ENCODE peak calls at places on chromosomes 16 and 17, in seven cellular contexts. One of them, this sample, is unnamed.

GRCh38 chr16:66228791-66229190 is 137.7 kb upstream of the CDH5 start:
- DNase-seq in PC-3: no peak
- DNase-seq in CD8-positive, alpha-beta T cell: no peak
- DNase-seq in AG09319: no peak
- DNase-seq in fibroblast of lung: peak
- DNase-seq in A549: no peak
- DNase-seq in SK-N-SH: no peak
- DNase-seq in this sample: no peak

GRCh38 chr16:65059421-65059980 is 62.4 kb downstream of the CDH11 start:
- DNase-seq in PC-3: no peak
- DNase-seq in CD8-positive, alpha-beta T cell: no peak
- DNase-seq in AG09319: no peak
- DNase-seq in fibroblast of lung: no peak
- DNase-seq in A549: no peak
- DNase-seq in SK-N-SH: no peak
- DNase-seq in this sample: no peak

GRCh38 chr17:63675231-63675606 is 24.7 kb downstream of the LIMD2 start:
- DNase-seq in PC-3: no peak
- DNase-seq in CD8-positive, alpha-beta T cell: no peak
- DNase-seq in AG09319: no peak
- DNase-seq in fibroblast of lung: peak
- DNase-seq in A549: no peak
- DNase-seq in SK-N-SH: peak
- DNase-seq in this sample: no peak

GRCh38 chr17:40118093-40118492 is 3.7 kb upstream of the MSL1 start:
- DNase-seq in PC-3: no peak
- DNase-seq in CD8-positive, alpha-beta T cell: no peak
- DNase-seq in AG09319: no peak
- DNase-seq in fibroblast of lung: no peak
- DNase-seq in A549: no peak
- DNase-seq in SK-N-SH: no peak
- DNase-seq in this sample: no peak

GRCh38 chr16:72992142-72992601 is 55.8 kb downstream of the ZFHX3 start:
- DNase-seq in PC-3: no peak
- DNase-seq in CD8-positive, alpha-beta T cell: no peak
- DNase-seq in AG09319: no peak
- DNase-seq in fibroblast of lung: no peak
- DNase-seq in A549: no peak
- DNase-seq in SK-N-SH: peak
- DNase-seq in this sample: no peak

GRCh38 chr17:46151762-46152161 is 41.5 kb downstream of the KANSL1 start:
- DNase-seq in PC-3: no peak
- DNase-seq in CD8-positive, alpha-beta T cell: no peak
- DNase-seq in AG09319: no peak
- DNase-seq in fibroblast of lung: no peak
- DNase-seq in A549: no peak
- DNase-seq in SK-N-SH: no peak
- DNase-seq in this sample: no peak

GRCh38 chr16:14199624-14200023 is 128.5 kb downstream of the MRTFB start:
- DNase-seq in PC-3: peak
- DNase-seq in CD8-positive, alpha-beta T cell: no peak
- DNase-seq in AG09319: no peak
- DNase-seq in fibroblast of lung: peak
- DNase-seq in A549: no peak
- DNase-seq in SK-N-SH: no peak
- DNase-seq in this sample: no peak

GRCh38 chr17:80261159-80261894 is 675 bp downstream of the RNF213 start:
- DNase-seq in PC-3: peak
- DNase-seq in CD8-positive, alpha-beta T cell: peak
- DNase-seq in AG09319: no peak
- DNase-seq in fibroblast of lung: peak
- DNase-seq in A549: peak
- DNase-seq in SK-N-SH: peak
- DNase-seq in this sample: peak

GRCh38 chr17:50667259-50668024 is 32.8 kb downstream of the ABCC3 start:
- DNase-seq in PC-3: no peak
- DNase-seq in CD8-positive, alpha-beta T cell: no peak
- DNase-seq in AG09319: no peak
- DNase-seq in fibroblast of lung: no peak
- DNase-seq in A549: no peak
- DNase-seq in SK-N-SH: no peak
- DNase-seq in this sample: no peak

GRCh38 chr16:85396879-85397871 is 215.9 kb upstream of the GSE1 start:
- DNase-seq in PC-3: no peak
- DNase-seq in CD8-positive, alpha-beta T cell: no peak
- DNase-seq in AG09319: no peak
- DNase-seq in fibroblast of lung: no peak
- DNase-seq in A549: peak
- DNase-seq in SK-N-SH: no peak
- DNase-seq in this sample: no peak

GRCh38 chr17:81519284-81520020 is 6.9 kb upstream of the ACTG1 start:
- DNase-seq in PC-3: peak
- DNase-seq in CD8-positive, alpha-beta T cell: peak
- DNase-seq in AG09319: no peak
- DNase-seq in fibroblast of lung: no peak
- DNase-seq in A549: peak
- DNase-seq in SK-N-SH: no peak
- DNase-seq in this sample: peak

GRCh38 chr17:40696651-40697072 is 6.9 kb downstream of the KRT24 start:
- DNase-seq in PC-3: peak
- DNase-seq in CD8-positive, alpha-beta T cell: no peak
- DNase-seq in AG09319: peak
- DNase-seq in fibroblast of lung: peak
- DNase-seq in A549: peak
- DNase-seq in SK-N-SH: no peak
- DNase-seq in this sample: no peak

GRCh38 chr17:9028171-9028570 is 6.9 kb downstream of the NTN1 start:
- DNase-seq in PC-3: no peak
- DNase-seq in CD8-positive, alpha-beta T cell: no peak
- DNase-seq in AG09319: no peak
- DNase-seq in fibroblast of lung: no peak
- DNase-seq in A549: no peak
- DNase-seq in SK-N-SH: no peak
- DNase-seq in this sample: no peak

GRCh38 chr16:21599994-21600773 is 807 bp downstream of the METTL9 start:
- DNase-seq in PC-3: peak
- DNase-seq in CD8-positive, alpha-beta T cell: no peak
- DNase-seq in AG09319: no peak
- DNase-seq in fibroblast of lung: peak
- DNase-seq in A549: peak
- DNase-seq in SK-N-SH: peak
- DNase-seq in this sample: no peak

GRCh38 chr17:38705803-38706624 is 941 bp downstream of the MLLT6 start:
- DNase-seq in PC-3: peak
- DNase-seq in CD8-positive, alpha-beta T cell: peak
- DNase-seq in AG09319: no peak
- DNase-seq in fibroblast of lung: no peak
- DNase-seq in A549: peak
- DNase-seq in SK-N-SH: peak
- DNase-seq in this sample: no peak

GRCh38 chr16:16031401-16031800 is 82.0 kb downstream of the ABCC1 start:
- DNase-seq in PC-3: no peak
- DNase-seq in CD8-positive, alpha-beta T cell: no peak
- DNase-seq in AG09319: no peak
- DNase-seq in fibroblast of lung: no peak
- DNase-seq in A549: no peak
- DNase-seq in SK-N-SH: no peak
- DNase-seq in this sample: no peak

GRCh38 chr17:49513616-49514373 is 18.7 kb downstream of the NGFR start:
- DNase-seq in PC-3: no peak
- DNase-seq in CD8-positive, alpha-beta T cell: no peak
- DNase-seq in AG09319: no peak
- DNase-seq in fibroblast of lung: no peak
- DNase-seq in A549: no peak
- DNase-seq in SK-N-SH: no peak
- DNase-seq in this sample: no peak

GRCh38 chr17:49513044-49513395 is 17.9 kb downstream of the NGFR start:
- DNase-seq in PC-3: no peak
- DNase-seq in CD8-positive, alpha-beta T cell: no peak
- DNase-seq in AG09319: no peak
- DNase-seq in fibroblast of lung: no peak
- DNase-seq in A549: no peak
- DNase-seq in SK-N-SH: no peak
- DNase-seq in this sample: no peak

GRCh38 chr17:49516190-49516589 is 21.1 kb downstream of the NGFR start:
- DNase-seq in PC-3: no peak
- DNase-seq in CD8-positive, alpha-beta T cell: no peak
- DNase-seq in AG09319: no peak
- DNase-seq in fibroblast of lung: no peak
- DNase-seq in A549: no peak
- DNase-seq in SK-N-SH: peak
- DNase-seq in this sample: no peak

GRCh38 chr17:49515196-49515770 is 20.2 kb downstream of the NGFR start:
- DNase-seq in PC-3: peak
- DNase-seq in CD8-positive, alpha-beta T cell: no peak
- DNase-seq in AG09319: peak
- DNase-seq in fibroblast of lung: peak
- DNase-seq in A549: peak
- DNase-seq in SK-N-SH: peak
- DNase-seq in this sample: no peak

GRCh38 chr17:49514374-49514738 is 19.3 kb downstream of the NGFR start:
- DNase-seq in PC-3: no peak
- DNase-seq in CD8-positive, alpha-beta T cell: no peak
- DNase-seq in AG09319: no peak
- DNase-seq in fibroblast of lung: peak
- DNase-seq in A549: no peak
- DNase-seq in SK-N-SH: peak
- DNase-seq in this sample: no peak
- TF ChIP-seq CTCF in PC-3: peak
- TF ChIP-seq CTCF in CD8-positive, alpha-beta T cell: no peak
- TF ChIP-seq CTCF in AG09319: peak
- TF ChIP-seq CTCF in fibroblast of lung: no peak
- TF ChIP-seq CTCF in A549: no peak
- TF ChIP-seq CTCF in SK-N-SH: peak
- TF ChIP-seq CTCF in this sample: no peak

DNA sequence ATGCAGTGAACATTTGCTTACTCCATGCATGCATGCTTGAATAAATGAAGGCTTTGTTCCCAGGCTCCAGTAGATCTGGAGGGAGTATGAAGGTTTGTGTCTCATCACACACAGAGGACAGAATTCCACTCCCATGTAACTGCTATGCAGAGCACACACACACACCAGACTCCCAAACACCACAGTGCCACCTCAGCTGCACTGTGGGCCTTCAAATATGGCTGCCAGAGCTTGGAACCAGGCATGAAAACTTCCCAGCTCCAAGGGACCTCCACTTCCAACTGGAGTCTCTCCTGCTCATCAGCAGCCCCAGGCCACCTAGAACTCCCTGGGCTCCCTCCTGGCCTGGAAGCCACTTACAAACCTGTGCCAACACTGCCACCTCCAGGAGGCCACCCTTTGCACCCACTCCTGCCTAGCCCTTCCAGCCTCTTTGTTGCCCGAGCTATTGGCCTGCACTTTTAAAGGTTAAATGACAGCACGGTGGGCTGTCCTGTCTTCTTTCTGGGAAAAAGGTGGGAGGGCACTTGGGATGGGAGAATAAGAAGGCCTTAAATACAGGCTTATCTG is 151.2 kb downstream of the ZNF423 start:
- DNase-seq in PC-3: no peak
- DNase-seq in CD8-positive, alpha-beta T cell: no peak
- DNase-seq in AG09319: no peak
- DNase-seq in fibroblast of lung: no peak
- DNase-seq in A549: no peak
- DNase-seq in SK-N-SH: no peak
- DNase-seq in this sample: no peak
- TF ChIP-seq CTCF in PC-3: no peak
- TF ChIP-seq CTCF in CD8-positive, alpha-beta T cell: no peak
- TF ChIP-seq CTCF in AG09319: peak
- TF ChIP-seq CTCF in fibroblast of lung: no peak
- TF ChIP-seq CTCF in A549: no peak
- TF ChIP-seq CTCF in SK-N-SH: peak
- TF ChIP-seq CTCF in this sample: no peak

DNA sequence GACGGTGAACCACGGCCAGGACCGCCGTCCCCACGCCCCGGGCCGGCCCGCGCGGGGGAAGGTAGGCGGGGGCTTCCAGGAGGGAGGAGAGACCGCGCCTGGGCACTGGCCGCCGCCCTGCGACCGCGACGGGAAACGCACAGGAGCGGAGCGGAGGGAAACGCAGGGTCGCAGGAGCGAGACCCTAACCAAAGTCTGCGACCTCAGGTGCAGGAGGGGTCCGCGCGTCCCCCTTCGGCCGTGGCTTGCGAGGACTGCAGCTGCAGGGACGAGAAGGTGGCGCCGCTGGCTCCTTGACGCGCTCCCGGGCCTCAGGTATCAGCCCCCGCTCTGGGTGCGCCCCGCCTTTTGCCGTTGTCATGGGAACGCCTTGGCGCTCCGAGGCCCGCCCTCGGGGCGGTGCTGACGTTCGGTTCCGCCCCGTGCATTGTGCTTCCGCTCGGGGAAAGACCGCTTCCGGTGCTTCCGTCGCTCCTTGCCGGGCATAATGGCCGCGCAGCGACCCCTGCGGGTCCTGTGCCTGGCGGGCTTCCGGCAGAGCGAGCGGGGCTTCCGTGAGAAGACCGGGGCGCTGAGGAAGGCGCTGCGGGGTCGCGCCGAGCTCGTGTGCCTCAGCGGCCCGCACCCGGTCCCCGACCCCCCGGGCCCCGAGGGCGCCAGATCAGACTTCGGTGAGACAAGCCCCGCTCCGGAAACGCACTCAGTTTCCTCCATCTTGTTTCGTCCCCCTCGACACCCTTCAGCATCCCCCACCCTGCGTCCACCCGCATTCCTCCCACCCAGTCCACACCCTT is at the start of gene OVCA2:
- DNase-seq in PC-3: peak
- DNase-seq in CD8-positive, alpha-beta T cell: peak
- DNase-seq in AG09319: peak
- DNase-seq in fibroblast of lung: peak
- DNase-seq in A549: peak
- DNase-seq in SK-N-SH: peak
- DNase-seq in this sample: peak
- TF ChIP-seq CTCF in PC-3: peak
- TF ChIP-seq CTCF in CD8-positive, alpha-beta T cell: peak
- TF ChIP-seq CTCF in AG09319: peak
- TF ChIP-seq CTCF in fibroblast of lung: peak
- TF ChIP-seq CTCF in A549: peak
- TF ChIP-seq CTCF in SK-N-SH: peak
- TF ChIP-seq CTCF in this sample: no peak

DNA sequence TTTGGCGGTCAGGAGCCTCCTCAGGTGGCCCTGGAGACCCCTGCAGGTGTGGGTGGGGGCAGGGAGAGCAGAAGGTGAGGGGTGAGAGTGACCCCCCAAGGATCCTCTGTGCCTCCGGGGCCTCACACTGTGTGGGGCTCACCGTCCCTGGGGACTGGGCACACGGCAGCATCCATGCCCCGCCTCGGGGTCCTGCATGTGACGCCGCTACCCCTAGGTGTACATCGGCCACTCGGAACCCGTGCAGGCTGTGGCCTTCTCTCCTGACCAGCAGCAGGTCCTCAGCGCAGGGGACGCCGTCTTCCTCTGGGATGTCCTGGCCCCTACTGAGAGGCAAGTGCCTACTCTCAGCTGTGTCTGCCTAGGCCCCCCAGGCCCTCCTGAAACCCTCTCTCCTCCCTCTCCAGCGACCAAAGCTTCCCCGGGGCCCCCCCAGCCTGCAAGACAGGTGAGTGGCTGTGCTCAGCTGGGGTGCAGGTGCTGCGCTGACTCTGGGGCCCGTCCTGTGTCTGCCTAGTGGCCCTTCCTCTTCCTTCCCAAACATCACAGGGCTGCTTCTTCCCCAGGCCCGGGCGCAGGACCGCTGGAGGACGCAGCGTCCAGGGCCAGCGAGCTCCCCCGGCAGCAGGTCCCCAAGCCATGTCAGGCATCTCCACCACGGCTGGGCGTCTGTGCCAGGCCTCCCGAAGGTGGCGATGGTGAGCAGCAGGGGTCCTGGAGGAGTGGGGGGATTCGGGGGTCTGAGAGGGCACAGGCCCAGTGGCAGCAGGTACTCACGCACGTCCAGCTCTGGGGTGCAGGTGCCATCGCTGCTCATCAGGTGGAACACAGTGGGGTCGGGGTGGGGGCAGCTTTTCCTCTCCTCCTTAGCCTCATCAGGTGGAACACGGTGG is 9.0 kb upstream of the RHOT2 start:
- DNase-seq in PC-3: no peak
- DNase-seq in CD8-positive, alpha-beta T cell: no peak
- DNase-seq in AG09319: no peak
- DNase-seq in fibroblast of lung: no peak
- DNase-seq in A549: no peak
- DNase-seq in SK-N-SH: peak
- DNase-seq in this sample: no peak
- TF ChIP-seq CTCF in PC-3: peak
- TF ChIP-seq CTCF in CD8-positive, alpha-beta T cell: no peak
- TF ChIP-seq CTCF in AG09319: no peak
- TF ChIP-seq CTCF in fibroblast of lung: no peak
- TF ChIP-seq CTCF in A549: no peak
- TF ChIP-seq CTCF in SK-N-SH: peak
- TF ChIP-seq CTCF in this sample: no peak